ENCODE peak calls at places on chromosome 7, in ten cellular contexts. D is gastrocnemius medialis, H is thoracic aorta, T is neural progenitor cell, Y is B cell, F is cardiac fibroblast, K is AG04450, G is mesothelial cell of epicardium, X is fibroblast of mammary gland, N is HepG2. S is an unnamed sample.

GRCh38 chr7:84060760-84061261 is 133.8 kb downstream of the SEMA3A start:
- DNase-seq in D (no peak), H (no peak), T (no peak), Y (no peak), F (peak), K (no peak), G (no peak), X (peak), N (no peak), S (no peak)

GRCh38 chr7:27302590-27302989 is 60.0 kb downstream of the EVX1 start:
- DNase-seq in D (no peak), H (no peak), T (no peak), Y (no peak), F (no peak), K (no peak), G (no peak), X (no peak), N (no peak), S (no peak)

GRCh38 chr7:81441750-81442149 is 328.1 kb downstream of the HGF start:
- DNase-seq in D (no peak), H (no peak), T (no peak), Y (no peak), F (no peak), K (no peak), G (no peak), X (no peak), N (no peak), S (no peak)

GRCh38 chr7:141641876-141642275 is 60.1 kb downstream of the DENND11 start:
- DNase-seq in D (no peak), H (no peak), T (no peak), Y (no peak), F (no peak), K (no peak), G (no peak), X (no peak), N (no peak), S (no peak)

GRCh38 chr7:4725014-4725951 is 43.2 kb downstream of the FOXK1 start:
- DNase-seq in D (peak), H (peak), T (peak), Y (peak), F (peak), K (peak), G (no peak), X (peak), N (peak), S (peak)

GRCh38 chr7:74026406-74027123 is 1.4 kb upstream of the ELN start:
- DNase-seq in D (peak), H (peak), T (peak), Y (peak), F (peak), K (no peak), G (peak), X (peak), N (peak), S (peak)

GRCh38 chr7:151925446-151926335 is 30.6 kb upstream of the GALNTL5 start:
- DNase-seq in D (peak), H (no peak), T (no peak), Y (no peak), F (peak), K (no peak), G (no peak), X (peak), N (no peak), S (peak)

GRCh38 chr7:28069788-28070187 is 110.8 kb downstream of the JAZF1 start:
- DNase-seq in D (peak), H (no peak), T (no peak), Y (no peak), F (peak), K (no peak), G (peak), X (peak), N (no peak), S (no peak)

GRCh38 chr7:21281193-21281592 is 146.7 kb upstream of the SP4 start:
- DNase-seq in D (no peak), H (no peak), T (no peak), Y (no peak), F (no peak), K (no peak), G (no peak), X (no peak), N (no peak), S (no peak)

GRCh38 chr7:80278737-80279136 is 144.1 kb downstream of the GNAI1 start:
- DNase-seq in D (no peak), H (no peak), T (no peak), Y (no peak), F (no peak), K (no peak), G (no peak), X (no peak), N (no peak), S (no peak)

GRCh38 chr7:122550545-122550944 is 148.4 kb downstream of the RNF133 start:
- DNase-seq in D (no peak), H (no peak), T (no peak), Y (no peak), F (peak), K (no peak), G (no peak), X (peak), N (no peak), S (no peak)

GRCh38 chr7:80815733-80816132 is 103.1 kb downstream of the SEMA3C start:
- DNase-seq in D (no peak), H (no peak), T (no peak), Y (no peak), F (no peak), K (no peak), G (no peak), X (peak), N (no peak), S (no peak)

GRCh38 chr7:156897673-156898072 is 4.7 kb upstream of the LMBR1 start:
- DNase-seq in D (no peak), H (no peak), T (no peak), Y (no peak), F (peak), K (no peak), G (no peak), X (peak), N (no peak), S (peak)

GRCh38 chr7:54843961-54844360 is 85.0 kb upstream of the SEC61G start:
- DNase-seq in D (no peak), H (no peak), T (no peak), Y (no peak), F (no peak), K (no peak), G (no peak), X (no peak), N (no peak), S (no peak)

GRCh38 chr7:54839538-54840213 is 80.7 kb upstream of the SEC61G start:
- DNase-seq in D (peak), H (peak), T (peak), Y (no peak), F (peak), K (no peak), G (no peak), X (peak), N (peak), S (no peak)

GRCh38 chr7:54837761-54838539 is 78.9 kb upstream of the SEC61G start:
- DNase-seq in D (no peak), H (no peak), T (no peak), Y (no peak), F (no peak), K (no peak), G (no peak), X (no peak), N (no peak), S (no peak)

GRCh38 chr7:54838540-54838925 is 79.5 kb upstream of the SEC61G start:
- DNase-seq in D (no peak), H (no peak), T (no peak), Y (no peak), F (no peak), K (no peak), G (no peak), X (no peak), N (no peak), S (no peak)

DNA sequence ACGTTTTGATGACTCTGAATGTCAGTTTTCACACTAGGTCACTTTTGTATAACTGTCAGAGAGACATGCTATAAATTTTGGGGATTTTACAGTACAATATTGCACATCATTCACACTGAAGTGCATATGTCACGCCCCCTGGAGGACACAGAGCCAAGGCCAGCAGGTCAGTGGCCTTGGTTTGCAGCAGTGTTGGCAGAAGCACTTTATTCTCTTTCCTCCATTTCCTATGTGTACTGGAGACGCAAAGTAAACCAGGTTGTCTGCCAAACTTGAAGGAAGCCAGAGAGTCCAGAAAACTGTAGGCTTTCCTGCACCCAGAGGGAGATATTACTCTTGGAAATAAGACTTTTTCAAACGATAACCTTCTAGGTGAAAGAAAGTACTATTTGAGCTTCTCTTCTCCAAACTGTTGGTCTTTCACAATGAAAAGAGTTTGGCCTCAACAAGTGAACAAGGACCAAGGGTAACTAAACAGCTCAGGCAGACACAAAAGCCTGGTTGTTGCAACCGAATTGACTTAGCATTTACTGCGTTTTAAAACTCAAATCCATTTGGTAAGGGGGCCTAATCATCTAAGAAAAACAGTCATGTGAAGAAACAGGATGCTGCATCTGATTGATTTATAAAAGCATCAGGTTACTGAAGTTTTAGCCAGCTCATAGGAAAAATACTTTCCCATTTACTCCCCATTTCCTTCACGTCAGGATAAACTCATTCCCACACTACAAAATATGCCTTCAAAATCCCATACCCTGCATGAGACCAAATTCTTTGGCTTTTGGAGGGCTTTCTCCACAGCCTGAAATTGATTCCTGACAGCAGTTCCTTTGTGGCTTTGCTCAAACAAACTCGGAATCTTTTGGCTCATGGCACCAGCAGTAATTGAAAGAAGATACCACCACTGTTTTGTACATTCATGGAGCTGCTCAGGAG is 83.0 kb upstream of the SEC61G start:
- DNase-seq in D (no peak), H (no peak), T (peak), Y (no peak), F (peak), K (peak), G (no peak), X (peak), N (peak), S (no peak)
- TF ChIP-seq CTCF in D (no peak), H (peak), T (peak), Y (peak), F (peak), K (peak), G (no peak), X (peak), N (peak), S (peak)

DNA sequence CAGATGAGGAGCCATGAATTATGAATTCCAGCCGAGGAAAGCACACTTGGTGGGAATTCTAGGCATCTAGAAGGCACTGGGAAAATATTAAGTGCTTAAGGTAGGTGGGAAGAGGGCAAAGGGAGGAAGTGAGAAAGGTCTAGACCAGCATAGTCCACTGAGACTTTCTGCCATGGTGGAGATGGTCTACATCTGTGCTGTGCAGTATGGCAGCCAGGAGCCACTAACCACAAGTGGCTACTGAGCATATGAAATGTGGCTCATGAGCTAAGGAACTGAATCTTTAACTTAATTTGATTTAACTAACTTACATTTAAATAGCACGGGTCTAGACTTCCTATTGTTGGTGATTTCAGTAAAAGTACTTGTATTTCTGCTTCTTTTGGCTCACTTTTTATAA is 82.5 kb upstream of the SEM1 start:
- DNase-seq in D (no peak), H (no peak), T (no peak), Y (no peak), F (no peak), K (no peak), G (no peak), X (no peak), N (no peak), S (no peak)
- TF ChIP-seq CTCF in D (no peak), H (no peak), T (no peak), Y (no peak), F (no peak), K (no peak), G (no peak), X (no peak), N (no peak), S (no peak)

GRCh38 chr7:145184956-145185355 is 349.1 kb upstream of the TPK1 start:
- DNase-seq in D (no peak), H (no peak), T (no peak), Y (no peak), F (no peak), K (no peak), G (no peak), X (no peak), N (no peak), S (no peak)

GRCh38 chr7:145183069-145183468 is 347.2 kb upstream of the TPK1 start:
- DNase-seq in D (no peak), H (no peak), T (no peak), Y (no peak), F (no peak), K (no peak), G (no peak), X (no peak), N (no peak), S (no peak)
- TF ChIP-seq CTCF in D (no peak), H (no peak), T (no peak), Y (no peak), F (no peak), K (no peak), G (no peak), X (no peak), N (no peak), S (no peak)

DNA sequence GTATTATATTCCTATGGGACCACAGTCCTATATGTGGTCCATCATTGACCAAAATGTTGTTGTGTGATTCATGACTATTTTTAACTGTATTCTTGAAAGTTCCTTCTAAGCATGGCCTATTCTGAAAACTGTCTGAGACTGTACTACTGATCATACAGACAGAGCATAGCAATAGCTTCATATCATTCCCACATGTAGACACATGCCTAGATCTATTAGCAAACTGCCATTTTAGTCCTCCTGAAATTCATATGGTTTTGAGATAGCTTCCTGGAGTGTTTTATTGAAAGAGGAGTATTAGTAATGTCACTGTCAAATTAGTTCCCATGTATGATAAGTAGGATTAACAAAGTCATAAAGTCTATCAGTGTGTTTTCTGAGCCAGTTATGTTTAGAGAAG is 157.5 kb downstream of the BMPER start:
- DNase-seq in D (no peak), H (no peak), T (no peak), Y (no peak), F (no peak), K (no peak), G (no peak), X (no peak), N (no peak), S (no peak)
- TF ChIP-seq CTCF in D (no peak), H (no peak), T (no peak), Y (no peak), F (no peak), K (no peak), G (no peak), X (no peak), N (no peak), S (no peak)

GRCh38 chr7:18873674-18874341 is 243.6 kb downstream of the TWIST1 start:
- DNase-seq in D (no peak), H (no peak), T (peak), Y (no peak), F (peak), K (no peak), G (no peak), X (peak), N (no peak), S (no peak)
- TF ChIP-seq CTCF in D (no peak), H (no peak), T (peak), Y (no peak), F (peak), K (peak), G (no peak), X (peak), N (no peak), S (no peak)

GRCh38 chr7:129146237-129146979 is 1.9 kb downstream of the TSPAN33 start:
- DNase-seq in D (no peak), H (no peak), T (no peak), Y (peak), F (no peak), K (no peak), G (no peak), X (no peak), N (no peak), S (peak)

GRCh38 chr7:129147723-129148122 is 3.2 kb downstream of the TSPAN33 start:
- DNase-seq in D (no peak), H (no peak), T (no peak), Y (no peak), F (no peak), K (no peak), G (no peak), X (no peak), N (no peak), S (no peak)

GRCh38 chr7:129143724-129144094 is 798 bp upstream of the TSPAN33 start:
- DNase-seq in D (no peak), H (no peak), T (peak), Y (no peak), F (no peak), K (no peak), G (no peak), X (no peak), N (no peak), S (no peak)

GRCh38 chr7:129144095-129144833 is at the start of gene TSPAN33:
- DNase-seq in D (peak), H (no peak), T (peak), Y (peak), F (peak), K (no peak), G (peak), X (peak), N (peak), S (peak)

GRCh38 chr7:129144834-129145668 is 544 bp downstream of the TSPAN33 start:
- DNase-seq in D (no peak), H (no peak), T (no peak), Y (no peak), F (no peak), K (no peak), G (no peak), X (no peak), N (no peak), S (peak)
- TF ChIP-seq CTCF in D (no peak), H (no peak), T (peak), Y (peak), F (no peak), K (peak), G (no peak), X (no peak), N (peak), S (peak)

GRCh38 chr7:104160375-104160774 is 47.4 kb downstream of the ORC5 start:
- DNase-seq in D (no peak), H (no peak), T (no peak), Y (no peak), F (peak), K (no peak), G (no peak), X (peak), N (no peak), S (no peak)
- TF ChIP-seq CTCF in D (no peak), H (peak), T (peak), Y (peak), F (peak), K (peak), G (peak), X (peak), N (no peak), S (no peak)

GRCh38 chr7:90629306-90629918 is 33.3 kb downstream of the CDK14 start:
- DNase-seq in D (no peak), H (no peak), T (peak), Y (no peak), F (peak), K (peak), G (no peak), X (peak), N (peak), S (peak)
- TF ChIP-seq CTCF in D (peak), H (peak), T (peak), Y (peak), F (peak), K (peak), G (peak), X (peak), N (peak), S (peak)

DNA sequence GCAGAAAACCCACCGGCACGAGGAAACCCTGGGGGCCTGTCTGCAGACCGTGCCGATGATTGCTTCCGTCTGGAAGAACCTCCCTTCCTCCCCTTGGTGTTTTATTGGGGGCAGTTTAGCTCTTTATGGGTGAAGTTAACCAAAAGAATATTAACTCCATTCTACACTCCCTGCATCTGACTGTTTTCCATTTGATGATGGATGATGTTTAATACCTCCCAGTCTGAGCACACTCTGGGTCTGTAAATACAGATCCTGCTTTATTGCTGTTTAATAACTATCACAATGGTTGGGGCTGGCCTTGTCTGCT is 185.5 kb downstream of the MAD1L1 start:
- DNase-seq in D (no peak), H (no peak), T (no peak), Y (no peak), F (no peak), K (no peak), G (no peak), X (no peak), N (no peak), S (no peak)
- TF ChIP-seq CTCF in D (no peak), H (no peak), T (no peak), Y (no peak), F (no peak), K (no peak), G (no peak), X (no peak), N (no peak), S (no peak)

GRCh38 chr7:2443491-2443890 is 32.7 kb downstream of the GRIFIN start:
- DNase-seq in D (no peak), H (no peak), T (no peak), Y (no peak), F (no peak), K (no peak), G (no peak), X (no peak), N (no peak), S (no peak)

GRCh38 chr7:2444476-2444875 is 31.7 kb downstream of the GRIFIN start:
- DNase-seq in D (peak), H (no peak), T (no peak), Y (no peak), F (peak), K (peak), G (no peak), X (peak), N (no peak), S (no peak)

GRCh38 chr7:2445898-2446555 is 30.2 kb downstream of the GRIFIN start:
- DNase-seq in D (no peak), H (no peak), T (no peak), Y (no peak), F (no peak), K (no peak), G (no peak), X (no peak), N (no peak), S (no peak)

GRCh38 chr7:2446676-2447075 is 29.5 kb downstream of the GRIFIN start:
- DNase-seq in D (no peak), H (no peak), T (no peak), Y (no peak), F (no peak), K (no peak), G (no peak), X (no peak), N (no peak), S (no peak)

DNA sequence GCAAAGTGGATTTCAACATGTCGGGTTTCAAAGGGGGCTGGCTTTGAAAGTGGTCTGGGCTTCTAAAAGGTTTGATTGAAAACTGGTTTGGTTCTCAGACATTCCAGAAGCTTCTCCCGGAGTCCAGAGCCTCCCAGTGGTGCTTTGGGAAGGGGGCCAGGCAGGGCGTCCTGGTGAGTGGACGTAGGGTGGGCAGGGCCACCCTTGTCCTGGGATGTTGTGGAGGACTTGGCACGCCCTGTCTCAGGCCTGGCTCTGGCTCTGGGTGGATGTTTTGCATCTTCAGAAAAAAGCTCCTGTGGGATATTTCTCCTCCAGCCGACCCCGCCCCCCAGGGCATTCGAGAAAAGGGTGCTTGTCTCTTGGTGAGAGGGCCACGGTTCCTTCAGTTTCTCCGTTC is 31.2 kb downstream of the GRIFIN start:
- DNase-seq in D (no peak), H (no peak), T (no peak), Y (no peak), F (peak), K (no peak), G (no peak), X (peak), N (no peak), S (no peak)
- TF ChIP-seq CTCF in D (no peak), H (no peak), T (no peak), Y (no peak), F (no peak), K (no peak), G (no peak), X (no peak), N (no peak), S (no peak)